ENCODE peak calls at places on chromosomes 16 and 17, in six cellular contexts. T is lower leg skin, R is tibial artery, A is astrocyte of the spinal cord, M is AG09309, L is upper lobe of left lung. W is an unnamed sample.

GRCh38 chr17:61196799-61197198 is 202.8 kb upstream of the TBX2 start:
- DNase-seq in L (no peak), M (no peak), A (no peak), R (no peak), T (no peak), W (no peak)

GRCh38 chr16:78249056-78249455 is 149.6 kb downstream of the WWOX start:
- DNase-seq in R (no peak), L (no peak), A (no peak), M (no peak), T (no peak), W (no peak)

GRCh38 chr17:76716146-76716833 is 5.5 kb upstream of the MXRA7 start:
- DNase-seq in M (peak), A (peak), L (no peak), R (peak), T (no peak), W (peak)

GRCh38 chr17:27630607-27631408 is at the start of gene LGALS9:
- DNase-seq in M (no peak), R (no peak), T (no peak), L (no peak), A (no peak), W (no peak)

GRCh38 chr16:79026117-79026516 is 574.4 kb downstream of the MAF start:
- DNase-seq in L (no peak), T (no peak), A (no peak), R (no peak), M (no peak), W (no peak)

GRCh38 chr17:34382586-34383224 is 19.7 kb upstream of the CCL1 start:
- DNase-seq in M (no peak), R (no peak), L (peak), A (no peak), T (no peak), W (no peak)

GRCh38 chr17:45848868-45849535 is 4.3 kb downstream of the SPPL2C start:
- DNase-seq in L (peak), R (no peak), M (no peak), T (no peak), A (no peak), W (no peak)

GRCh38 chr17:82126479-82127314 is 28.7 kb upstream of the FASN start:
- DNase-seq in R (no peak), L (peak), T (no peak), A (no peak), M (no peak), W (no peak)

GRCh38 chr17:1045456-1045855 is 48.5 kb downstream of the TIMM22 start:
- DNase-seq in R (no peak), M (no peak), L (no peak), T (no peak), A (no peak), W (no peak)

GRCh38 chr17:18235743-18236256 is 10.4 kb downstream of the LLGL1 start:
- DNase-seq in R (no peak), T (no peak), L (peak), A (peak), M (no peak), W (peak)

GRCh38 chr17:13592427-13592826 is 9.3 kb downstream of the HS3ST3A1 start:
- DNase-seq in M (no peak), T (no peak), R (no peak), L (no peak), A (no peak), W (no peak)

GRCh38 chr16:11675561-11676511 is 7.6 kb downstream of the SNN start:
- DNase-seq in L (peak), T (no peak), M (no peak), A (no peak), R (no peak), W (no peak)

GRCh38 chr17:33113281-33114010 is 121.8 kb downstream of the SPACA3 start:
- DNase-seq in T (no peak), A (no peak), R (no peak), L (no peak), M (no peak), W (no peak)

GRCh38 chr16:1991135-1991551 is 1.4 kb downstream of the SYNGR3 start:
- DNase-seq in L (peak), T (no peak), A (no peak), R (no peak), M (no peak), W (no peak)

GRCh38 chr17:6163632-6164319 is 93.6 kb downstream of the WSCD1 start:
- DNase-seq in R (no peak), A (peak), T (no peak), L (no peak), M (no peak), W (peak)

GRCh38 chr17:5762191-5762590 is 177.9 kb upstream of the NLRP1 start:
- DNase-seq in M (no peak), A (peak), L (no peak), T (no peak), R (no peak), W (no peak)

GRCh38 chr16:54647216-54647615 is 283.4 kb upstream of the IRX5 start:
- DNase-seq in L (no peak), A (no peak), T (peak), R (no peak), M (no peak), W (no peak)

GRCh38 chr16:85859818-85860125 is 39.2 kb upstream of the IRF8 start:
- DNase-seq in L (no peak), A (no peak), T (no peak), M (no peak), R (no peak), W (no peak)

GRCh38 chr16:67928561-67929364 is 2.9 kb downstream of the CTRL start:
- DNase-seq in T (no peak), M (no peak), R (peak), A (peak), L (no peak), W (no peak)

GRCh38 chr17:56064506-56064905 is 88.8 kb upstream of the ANKFN1 start:
- DNase-seq in R (no peak), T (no peak), L (no peak), A (no peak), M (no peak), W (no peak)

GRCh38 chr16:17768257-17768656 is 297.5 kb upstream of the XYLT1 start:
- DNase-seq in R (no peak), L (no peak), T (no peak), M (peak), A (peak), W (no peak)

GRCh38 chr16:4271176-4272113 is 1.4 kb downstream of the TFAP4 start:
- DNase-seq in M (peak), L (peak), T (peak), R (peak), A (peak), W (no peak)
- TF ChIP-seq CTCF in M (no peak), L (no peak), T (no peak), R (no peak), A (no peak), W (no peak)

DNA sequence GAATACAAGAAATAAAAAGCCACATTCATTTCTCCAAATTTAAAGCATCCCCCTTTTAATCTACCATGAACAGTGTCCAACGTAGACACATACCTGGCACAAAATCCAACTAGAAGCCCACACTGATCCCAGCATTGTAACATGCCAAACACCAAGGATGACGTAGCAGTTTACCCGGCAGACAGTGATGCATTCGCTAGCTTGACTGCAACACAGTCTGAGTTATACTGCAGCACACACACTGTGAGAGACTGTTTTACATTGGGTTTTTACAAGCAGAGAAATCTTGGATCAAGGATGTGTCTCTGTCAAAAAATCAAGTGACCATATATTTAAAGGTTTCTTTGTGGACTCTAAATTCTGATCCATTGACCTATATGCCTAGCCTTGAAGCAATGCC is 74.5 kb upstream of the C17orf78 start:
- DNase-seq in R (no peak), A (no peak), M (no peak), L (no peak), T (no peak), W (no peak)
- H3K4me3 ChIP-seq in R (no peak), A (no peak), M (no peak), L (no peak), T (no peak), W (no peak)

GRCh38 chr16:14003119-14003570 is 68.0 kb upstream of the MRTFB start:
- DNase-seq in A (peak), M (no peak), R (peak), T (peak), L (no peak), W (peak)
- TF ChIP-seq CTCF in A (no peak), M (peak), R (no peak), T (no peak), L (peak), W (no peak)

DNA sequence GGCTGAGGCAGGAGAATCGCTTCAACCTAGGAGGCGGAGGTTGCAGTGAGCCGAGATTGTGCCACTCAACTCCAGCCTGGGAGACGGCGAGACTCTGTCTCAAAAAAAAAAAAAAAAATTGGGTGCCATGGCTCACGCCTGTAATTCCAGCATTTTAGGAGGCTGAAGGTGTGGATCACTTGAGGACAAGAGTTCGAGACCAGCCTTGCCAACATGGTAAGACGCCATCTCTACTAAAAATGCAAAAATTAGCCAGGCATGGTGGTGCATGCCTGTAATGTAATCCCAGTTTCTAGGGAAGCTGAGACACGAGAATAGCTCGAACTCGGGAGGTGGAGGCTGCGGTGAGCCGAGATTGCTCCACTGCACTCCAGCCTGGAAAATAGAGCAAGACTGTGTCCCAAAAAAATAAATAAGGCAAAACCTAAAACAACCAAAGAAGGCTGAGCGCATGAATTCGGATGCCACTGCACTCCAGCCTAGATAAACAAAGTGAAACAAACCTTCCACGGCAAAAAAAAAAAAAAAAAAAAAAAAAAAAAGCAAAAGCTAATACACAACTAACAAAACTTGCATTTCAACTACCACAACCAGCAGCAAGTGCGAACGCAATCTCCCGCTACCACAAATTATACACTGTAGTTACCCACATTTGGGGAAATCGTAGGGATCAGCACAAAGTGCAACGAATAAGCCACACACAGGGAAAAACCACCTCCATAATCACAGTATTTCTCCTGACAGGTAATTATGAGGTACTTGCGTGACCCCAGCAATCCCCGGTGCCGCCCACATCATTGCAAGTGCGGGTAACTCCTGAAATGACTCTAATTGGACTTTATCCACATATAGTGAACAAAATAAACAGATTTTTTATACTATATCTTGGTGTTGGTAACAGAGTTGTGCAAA is 25.6 kb downstream of the TEX14 start:
- DNase-seq in A (no peak), M (no peak), R (no peak), L (no peak), T (no peak), W (no peak)
- H3K4me3 ChIP-seq in A (no peak), M (no peak), R (no peak), L (no peak), T (no peak), W (no peak)

GRCh38 chr17:28717578-28718316 is at the start of gene RAB34:
- DNase-seq in A (peak), M (peak), T (peak), R (peak), L (peak), W (no peak)
- TF ChIP-seq CTCF in A (peak), M (peak), T (no peak), R (peak), L (peak), W (peak)

DNA sequence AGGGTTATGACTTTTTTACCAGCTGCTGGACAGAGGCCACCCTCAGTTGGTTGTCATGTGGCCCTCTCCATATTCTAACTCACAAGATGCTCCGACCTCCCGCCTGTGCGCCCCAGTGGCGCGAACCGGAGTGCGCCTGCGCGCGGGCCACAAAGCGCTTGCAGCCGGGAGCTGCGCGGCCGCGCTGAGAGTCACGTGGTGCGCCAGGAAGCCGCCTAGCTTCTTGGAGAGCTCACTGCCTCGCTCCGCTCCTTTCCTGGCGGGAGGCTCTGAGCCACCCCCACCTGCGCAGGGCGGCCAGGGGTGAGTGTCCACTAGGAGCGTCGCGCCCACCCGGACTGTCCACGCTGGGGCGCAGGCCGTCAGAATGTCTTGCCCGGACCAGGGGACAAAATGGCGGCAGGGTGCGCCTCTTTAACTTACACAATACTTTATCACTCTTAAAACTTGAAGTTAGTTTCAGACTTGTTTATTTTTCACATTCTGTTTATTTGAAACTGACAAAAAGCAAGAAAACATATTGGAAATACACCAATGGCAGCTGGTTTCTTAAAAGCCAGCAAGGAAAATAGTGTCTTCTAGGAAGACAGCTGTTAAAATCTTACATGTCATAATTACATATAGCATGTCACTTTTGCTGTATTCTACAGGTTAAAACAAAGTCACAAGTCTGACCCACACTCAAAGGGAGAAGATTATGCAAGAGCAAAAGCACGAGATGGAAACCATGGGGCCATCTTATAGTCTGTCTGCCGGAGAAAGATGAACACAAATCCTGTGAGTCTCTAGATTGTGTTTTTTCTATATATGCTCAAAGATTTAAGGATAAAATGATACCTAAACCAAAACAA is 357.9 kb downstream of the CNTNAP4 start:
- DNase-seq in L (peak), M (no peak), A (no peak), T (no peak), R (no peak), W (no peak)
- H3K4me3 ChIP-seq in L (no peak), M (no peak), A (no peak), T (no peak), R (no peak), W (no peak)

W was measured in HFF-Myc.